ENCODE peak calls at places on chromosomes 7 and 10, in seven cellular contexts. One of them, this sample, is unnamed.

GRCh38 chr7:27262121-27262520 is 19.5 kb downstream of the EVX1 start:
- DNase-seq in astrocyte of the spinal cord: no peak
- DNase-seq in neural progenitor cell: no peak
- DNase-seq in brain microvascular endothelial cell: no peak
- DNase-seq in thyroid gland: no peak
- DNase-seq in GM13976: no peak
- DNase-seq in body of pancreas: no peak
- DNase-seq in this sample: no peak

GRCh38 chr7:98656899-98657298 is 39.8 kb downstream of the NPTX2 start:
- DNase-seq in neural progenitor cell: no peak
- DNase-seq in thyroid gland: no peak
- DNase-seq in astrocyte of the spinal cord: no peak
- DNase-seq in brain microvascular endothelial cell: no peak
- DNase-seq in body of pancreas: no peak
- DNase-seq in GM13976: no peak
- DNase-seq in this sample: no peak

GRCh38 chr7:20197837-20198236 is 19.3 kb downstream of the MACC1 start:
- DNase-seq in thyroid gland: no peak
- DNase-seq in body of pancreas: no peak
- DNase-seq in astrocyte of the spinal cord: no peak
- DNase-seq in GM13976: no peak
- DNase-seq in neural progenitor cell: no peak
- DNase-seq in brain microvascular endothelial cell: no peak
- DNase-seq in this sample: peak

GRCh38 chr10:44958196-44958896 is 1.3 kb upstream of the RASSF4 start:
- DNase-seq in neural progenitor cell: no peak
- DNase-seq in astrocyte of the spinal cord: no peak
- DNase-seq in thyroid gland: no peak
- DNase-seq in body of pancreas: peak
- DNase-seq in brain microvascular endothelial cell: peak
- DNase-seq in GM13976: no peak
- DNase-seq in this sample: no peak

GRCh38 chr7:132575336-132575986 is 809 bp downstream of the PLXNA4 start:
- DNase-seq in brain microvascular endothelial cell: peak
- DNase-seq in neural progenitor cell: peak
- DNase-seq in GM13976: peak
- DNase-seq in thyroid gland: peak
- DNase-seq in body of pancreas: peak
- DNase-seq in astrocyte of the spinal cord: peak
- DNase-seq in this sample: no peak

GRCh38 chr7:139451638-139452037 is 31.8 kb downstream of the KLRG2 start:
- DNase-seq in thyroid gland: no peak
- DNase-seq in GM13976: no peak
- DNase-seq in astrocyte of the spinal cord: peak
- DNase-seq in body of pancreas: no peak
- DNase-seq in neural progenitor cell: no peak
- DNase-seq in brain microvascular endothelial cell: peak
- DNase-seq in this sample: no peak

GRCh38 chr7:57204411-57204811 is 72.2 kb upstream of the ZNF479 start:
- DNase-seq in GM13976: no peak
- DNase-seq in body of pancreas: no peak
- DNase-seq in astrocyte of the spinal cord: no peak
- DNase-seq in thyroid gland: no peak
- DNase-seq in neural progenitor cell: no peak
- DNase-seq in brain microvascular endothelial cell: no peak
- DNase-seq in this sample: no peak

GRCh38 chr7:130491841-130492518 is at the start of gene MEST:
- DNase-seq in body of pancreas: peak
- DNase-seq in thyroid gland: peak
- DNase-seq in astrocyte of the spinal cord: peak
- DNase-seq in GM13976: peak
- DNase-seq in neural progenitor cell: peak
- DNase-seq in brain microvascular endothelial cell: no peak
- DNase-seq in this sample: no peak

GRCh38 chr7:10106609-10107008 is 867.1 kb upstream of the PHF14 start:
- DNase-seq in neural progenitor cell: no peak
- DNase-seq in thyroid gland: no peak
- DNase-seq in brain microvascular endothelial cell: no peak
- DNase-seq in astrocyte of the spinal cord: no peak
- DNase-seq in body of pancreas: no peak
- DNase-seq in GM13976: no peak
- DNase-seq in this sample: no peak

GRCh38 chr7:29565186-29565540 is 1.5 kb downstream of the PRR15 start:
- DNase-seq in thyroid gland: no peak
- DNase-seq in GM13976: no peak
- DNase-seq in neural progenitor cell: no peak
- DNase-seq in brain microvascular endothelial cell: no peak
- DNase-seq in astrocyte of the spinal cord: peak
- DNase-seq in body of pancreas: no peak
- DNase-seq in this sample: no peak

GRCh38 chr10:3760083-3760482 is 24.9 kb downstream of the KLF6 start:
- DNase-seq in GM13976: no peak
- DNase-seq in body of pancreas: no peak
- DNase-seq in brain microvascular endothelial cell: no peak
- DNase-seq in neural progenitor cell: no peak
- DNase-seq in astrocyte of the spinal cord: no peak
- DNase-seq in thyroid gland: no peak
- DNase-seq in this sample: no peak

GRCh38 chr7:3439333-3440030 is 138.4 kb downstream of the SDK1 start:
- DNase-seq in thyroid gland: no peak
- DNase-seq in astrocyte of the spinal cord: peak
- DNase-seq in neural progenitor cell: no peak
- DNase-seq in body of pancreas: no peak
- DNase-seq in brain microvascular endothelial cell: peak
- DNase-seq in GM13976: no peak
- DNase-seq in this sample: peak

DNA sequence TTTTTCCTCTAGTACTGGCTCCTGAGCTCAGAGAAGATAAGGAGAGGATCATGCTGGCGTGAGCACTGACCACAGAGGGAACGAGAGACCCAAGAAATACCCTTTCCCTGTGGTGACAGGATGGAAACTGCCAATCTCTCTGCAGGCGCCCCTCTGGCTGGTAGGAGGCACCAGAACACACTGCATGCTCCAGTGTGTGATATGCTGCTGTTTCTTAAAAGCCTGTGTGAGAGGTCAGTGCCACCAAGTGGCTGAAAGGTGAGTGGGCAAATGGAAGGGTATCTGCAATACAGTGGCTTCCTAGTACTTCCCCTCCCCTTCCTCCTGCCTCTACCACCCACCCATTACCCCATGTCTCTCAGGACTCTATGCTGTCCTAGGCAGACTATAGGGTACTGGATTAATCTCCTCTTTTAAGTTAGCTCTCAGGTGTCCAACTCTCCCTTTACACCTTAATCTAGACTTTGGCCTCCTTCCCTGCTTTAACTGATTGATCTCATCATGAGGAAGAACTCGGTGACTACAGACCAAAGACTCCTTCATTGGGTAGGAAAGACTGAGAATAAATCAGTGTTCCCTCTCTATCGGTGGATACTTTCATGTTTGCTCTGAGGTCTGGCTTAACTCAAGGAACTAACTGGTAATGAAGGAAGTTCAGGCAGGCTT is 283.6 kb downstream of the ADRA2A start:
- DNase-seq in neural progenitor cell: peak
- DNase-seq in astrocyte of the spinal cord: no peak
- DNase-seq in brain microvascular endothelial cell: no peak
- DNase-seq in thyroid gland: peak
- DNase-seq in GM13976: no peak
- DNase-seq in body of pancreas: peak
- DNase-seq in this sample: peak
- TF ChIP-seq CTCF in neural progenitor cell: peak
- TF ChIP-seq CTCF in astrocyte of the spinal cord: peak
- TF ChIP-seq CTCF in brain microvascular endothelial cell: peak
- TF ChIP-seq CTCF in thyroid gland: peak
- TF ChIP-seq CTCF in GM13976: peak
- TF ChIP-seq CTCF in body of pancreas: peak
- TF ChIP-seq CTCF in this sample: peak

GRCh38 chr10:118237930-118238329 is 104.2 kb downstream of the FAM204A start:
- DNase-seq in neural progenitor cell: no peak
- DNase-seq in body of pancreas: no peak
- DNase-seq in thyroid gland: no peak
- DNase-seq in astrocyte of the spinal cord: no peak
- DNase-seq in GM13976: no peak
- DNase-seq in brain microvascular endothelial cell: no peak
- DNase-seq in this sample: no peak

GRCh38 chr10:118238573-118239240 is 103.4 kb downstream of the FAM204A start:
- DNase-seq in body of pancreas: no peak
- DNase-seq in neural progenitor cell: no peak
- DNase-seq in astrocyte of the spinal cord: no peak
- DNase-seq in GM13976: no peak
- DNase-seq in thyroid gland: no peak
- DNase-seq in brain microvascular endothelial cell: peak
- DNase-seq in this sample: no peak

DNA sequence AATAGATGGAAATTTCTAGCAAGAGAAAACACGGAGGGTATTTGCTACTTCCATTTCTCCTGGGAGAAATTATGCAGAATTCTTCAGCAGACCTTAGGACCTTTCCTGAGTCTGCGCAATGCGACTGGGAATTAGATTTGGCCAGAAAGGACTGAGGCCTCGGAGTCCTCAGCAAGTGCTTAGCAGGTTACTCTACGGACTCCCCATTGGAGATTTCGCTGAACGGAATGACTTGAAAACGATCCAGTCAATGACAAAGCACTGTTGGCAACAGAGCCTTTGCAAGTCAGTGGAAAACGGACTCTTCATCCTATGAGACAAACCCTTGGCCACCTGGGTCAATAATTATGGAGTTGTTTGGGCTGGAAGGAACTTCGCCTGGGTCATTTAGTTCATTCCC is 107.5 kb downstream of the FAM204A start:
- DNase-seq in astrocyte of the spinal cord: no peak
- DNase-seq in neural progenitor cell: no peak
- DNase-seq in thyroid gland: no peak
- DNase-seq in brain microvascular endothelial cell: no peak
- DNase-seq in GM13976: no peak
- DNase-seq in body of pancreas: no peak
- DNase-seq in this sample: no peak
- TF ChIP-seq CTCF in astrocyte of the spinal cord: no peak
- TF ChIP-seq CTCF in neural progenitor cell: no peak
- TF ChIP-seq CTCF in thyroid gland: no peak
- TF ChIP-seq CTCF in brain microvascular endothelial cell: no peak
- TF ChIP-seq CTCF in GM13976: no peak
- TF ChIP-seq CTCF in body of pancreas: no peak
- TF ChIP-seq CTCF in this sample: no peak

GRCh38 chr7:141945356-141945755 is 1.4 kb downstream of the CLEC5A start:
- DNase-seq in thyroid gland: no peak
- DNase-seq in brain microvascular endothelial cell: peak
- DNase-seq in astrocyte of the spinal cord: no peak
- DNase-seq in neural progenitor cell: no peak
- DNase-seq in GM13976: no peak
- DNase-seq in body of pancreas: no peak
- DNase-seq in this sample: no peak

GRCh38 chr7:141950796-141951195 is 4.0 kb upstream of the CLEC5A start:
- DNase-seq in GM13976: no peak
- DNase-seq in brain microvascular endothelial cell: no peak
- DNase-seq in body of pancreas: no peak
- DNase-seq in neural progenitor cell: no peak
- DNase-seq in astrocyte of the spinal cord: no peak
- DNase-seq in thyroid gland: no peak
- DNase-seq in this sample: no peak

GRCh38 chr7:141944811-141945210 is 2.0 kb downstream of the CLEC5A start:
- DNase-seq in brain microvascular endothelial cell: no peak
- DNase-seq in thyroid gland: no peak
- DNase-seq in neural progenitor cell: no peak
- DNase-seq in body of pancreas: no peak
- DNase-seq in astrocyte of the spinal cord: no peak
- DNase-seq in GM13976: no peak
- DNase-seq in this sample: no peak

GRCh38 chr7:141949068-141949467 is 2.3 kb upstream of the CLEC5A start:
- DNase-seq in astrocyte of the spinal cord: no peak
- DNase-seq in GM13976: no peak
- DNase-seq in body of pancreas: no peak
- DNase-seq in thyroid gland: no peak
- DNase-seq in neural progenitor cell: no peak
- DNase-seq in brain microvascular endothelial cell: no peak
- DNase-seq in this sample: no peak

GRCh38 chr7:141946874-141947273 is at the start of gene CLEC5A:
- DNase-seq in body of pancreas: no peak
- DNase-seq in brain microvascular endothelial cell: no peak
- DNase-seq in neural progenitor cell: no peak
- DNase-seq in GM13976: no peak
- DNase-seq in thyroid gland: no peak
- DNase-seq in astrocyte of the spinal cord: no peak
- DNase-seq in this sample: no peak
- TF ChIP-seq CTCF in body of pancreas: no peak
- TF ChIP-seq CTCF in brain microvascular endothelial cell: no peak
- TF ChIP-seq CTCF in neural progenitor cell: no peak
- TF ChIP-seq CTCF in GM13976: no peak
- TF ChIP-seq CTCF in thyroid gland: no peak
- TF ChIP-seq CTCF in astrocyte of the spinal cord: no peak
- TF ChIP-seq CTCF in this sample: no peak

GRCh38 chr10:8876171-8876570 is 821.7 kb downstream of the GATA3 start:
- DNase-seq in GM13976: no peak
- DNase-seq in astrocyte of the spinal cord: no peak
- DNase-seq in brain microvascular endothelial cell: no peak
- DNase-seq in body of pancreas: no peak
- DNase-seq in neural progenitor cell: no peak
- DNase-seq in thyroid gland: no peak
- DNase-seq in this sample: no peak

GRCh38 chr10:8874268-8874667 is 819.8 kb downstream of the GATA3 start:
- DNase-seq in thyroid gland: no peak
- DNase-seq in GM13976: no peak
- DNase-seq in brain microvascular endothelial cell: no peak
- DNase-seq in astrocyte of the spinal cord: no peak
- DNase-seq in neural progenitor cell: no peak
- DNase-seq in body of pancreas: no peak
- DNase-seq in this sample: no peak

GRCh38 chr10:8874972-8875371 is 820.5 kb downstream of the GATA3 start:
- DNase-seq in brain microvascular endothelial cell: no peak
- DNase-seq in thyroid gland: no peak
- DNase-seq in neural progenitor cell: no peak
- DNase-seq in GM13976: no peak
- DNase-seq in astrocyte of the spinal cord: no peak
- DNase-seq in body of pancreas: no peak
- DNase-seq in this sample: no peak

GRCh38 chr10:8873310-8873709 is 818.8 kb downstream of the GATA3 start:
- DNase-seq in body of pancreas: no peak
- DNase-seq in thyroid gland: no peak
- DNase-seq in astrocyte of the spinal cord: no peak
- DNase-seq in neural progenitor cell: no peak
- DNase-seq in GM13976: no peak
- DNase-seq in brain microvascular endothelial cell: no peak
- DNase-seq in this sample: no peak
- TF ChIP-seq CTCF in body of pancreas: no peak
- TF ChIP-seq CTCF in thyroid gland: peak
- TF ChIP-seq CTCF in astrocyte of the spinal cord: no peak
- TF ChIP-seq CTCF in neural progenitor cell: peak
- TF ChIP-seq CTCF in GM13976: no peak
- TF ChIP-seq CTCF in brain microvascular endothelial cell: no peak
- TF ChIP-seq CTCF in this sample: no peak

This sample was measured in Calu3.